ENCODE peak calls at places on chromosomes 13 and 19, in seven cellular contexts. One of them, this sample, is unnamed.

GRCh38 chr19:40744554-40745401 is 5.5 kb downstream of the ACTMAP start:
- DNase-seq in RWPE1: no peak
- DNase-seq in AG20443: no peak
- DNase-seq in AG04450: no peak
- DNase-seq in activated CD4-positive, alpha-beta T cell treated with anti-CD3 and anti-CD28 coated beads, Interleukin-2, amount 10 ng/mL, durations not matched to agents 7 days and 5 days: peak
- DNase-seq in head of caudate nucleus: no peak
- DNase-seq in GM04503: no peak
- DNase-seq in this sample: no peak

GRCh38 chr19:31838163-31838798 is 489.0 kb upstream of the TSHZ3 start:
- DNase-seq in RWPE1: no peak
- DNase-seq in AG20443: no peak
- DNase-seq in AG04450: no peak
- DNase-seq in activated CD4-positive, alpha-beta T cell treated with anti-CD3 and anti-CD28 coated beads, Interleukin-2, amount 10 ng/mL, durations not matched to agents 7 days and 5 days: no peak
- DNase-seq in head of caudate nucleus: peak
- DNase-seq in GM04503: no peak
- DNase-seq in this sample: no peak

GRCh38 chr13:40269086-40269485 is 397.4 kb downstream of the FOXO1 start:
- DNase-seq in RWPE1: no peak
- DNase-seq in AG20443: no peak
- DNase-seq in AG04450: no peak
- DNase-seq in activated CD4-positive, alpha-beta T cell treated with anti-CD3 and anti-CD28 coated beads, Interleukin-2, amount 10 ng/mL, durations not matched to agents 7 days and 5 days: no peak
- DNase-seq in head of caudate nucleus: no peak
- DNase-seq in GM04503: no peak
- DNase-seq in this sample: no peak

GRCh38 chr19:45130888-45131615 is 29.7 kb downstream of the NKPD1 start:
- DNase-seq in RWPE1: peak
- DNase-seq in AG20443: no peak
- DNase-seq in AG04450: no peak
- DNase-seq in activated CD4-positive, alpha-beta T cell treated with anti-CD3 and anti-CD28 coated beads, Interleukin-2, amount 10 ng/mL, durations not matched to agents 7 days and 5 days: no peak
- DNase-seq in head of caudate nucleus: peak
- DNase-seq in GM04503: no peak
- DNase-seq in this sample: no peak

GRCh38 chr13:112182251-112182650 is 115.3 kb downstream of the SOX1 start:
- DNase-seq in RWPE1: no peak
- DNase-seq in AG20443: no peak
- DNase-seq in AG04450: no peak
- DNase-seq in activated CD4-positive, alpha-beta T cell treated with anti-CD3 and anti-CD28 coated beads, Interleukin-2, amount 10 ng/mL, durations not matched to agents 7 days and 5 days: no peak
- DNase-seq in head of caudate nucleus: no peak
- DNase-seq in GM04503: no peak
- DNase-seq in this sample: no peak

GRCh38 chr13:91127995-91128394 is 219.5 kb upstream of the MIR17HG start:
- DNase-seq in RWPE1: no peak
- DNase-seq in AG20443: no peak
- DNase-seq in AG04450: no peak
- DNase-seq in activated CD4-positive, alpha-beta T cell treated with anti-CD3 and anti-CD28 coated beads, Interleukin-2, amount 10 ng/mL, durations not matched to agents 7 days and 5 days: no peak
- DNase-seq in head of caudate nucleus: no peak
- DNase-seq in GM04503: no peak
- DNase-seq in this sample: no peak

GRCh38 chr19:3651684-3652083 is 25.1 kb upstream of the CACTIN start:
- DNase-seq in RWPE1: no peak
- DNase-seq in AG20443: no peak
- DNase-seq in AG04450: no peak
- DNase-seq in activated CD4-positive, alpha-beta T cell treated with anti-CD3 and anti-CD28 coated beads, Interleukin-2, amount 10 ng/mL, durations not matched to agents 7 days and 5 days: no peak
- DNase-seq in head of caudate nucleus: no peak
- DNase-seq in GM04503: no peak
- DNase-seq in this sample: no peak

GRCh38 chr13:104773775-104774174 is 1707.6 kb upstream of the SLC10A2 start:
- DNase-seq in RWPE1: peak
- DNase-seq in AG20443: peak
- DNase-seq in AG04450: peak
- DNase-seq in activated CD4-positive, alpha-beta T cell treated with anti-CD3 and anti-CD28 coated beads, Interleukin-2, amount 10 ng/mL, durations not matched to agents 7 days and 5 days: no peak
- DNase-seq in head of caudate nucleus: no peak
- DNase-seq in GM04503: peak
- DNase-seq in this sample: no peak

GRCh38 chr19:11821474-11821873 is 7.4 kb downstream of the ZNF440 start:
- DNase-seq in RWPE1: no peak
- DNase-seq in AG20443: peak
- DNase-seq in AG04450: no peak
- DNase-seq in activated CD4-positive, alpha-beta T cell treated with anti-CD3 and anti-CD28 coated beads, Interleukin-2, amount 10 ng/mL, durations not matched to agents 7 days and 5 days: no peak
- DNase-seq in head of caudate nucleus: no peak
- DNase-seq in GM04503: no peak
- DNase-seq in this sample: no peak

GRCh38 chr19:49503582-49503962 is 7.3 kb downstream of the RPS11 start:
- DNase-seq in RWPE1: no peak
- DNase-seq in AG20443: no peak
- DNase-seq in AG04450: no peak
- DNase-seq in activated CD4-positive, alpha-beta T cell treated with anti-CD3 and anti-CD28 coated beads, Interleukin-2, amount 10 ng/mL, durations not matched to agents 7 days and 5 days: no peak
- DNase-seq in head of caudate nucleus: no peak
- DNase-seq in GM04503: no peak
- DNase-seq in this sample: no peak

GRCh38 chr19:1213391-1214286 is 8.1 kb downstream of the STK11 start:
- DNase-seq in RWPE1: peak
- DNase-seq in AG20443: peak
- DNase-seq in AG04450: no peak
- DNase-seq in activated CD4-positive, alpha-beta T cell treated with anti-CD3 and anti-CD28 coated beads, Interleukin-2, amount 10 ng/mL, durations not matched to agents 7 days and 5 days: peak
- DNase-seq in head of caudate nucleus: peak
- DNase-seq in GM04503: peak
- DNase-seq in this sample: no peak

GRCh38 chr13:21670006-21670882 is 629 bp upstream of the FGF9 start:
- DNase-seq in RWPE1: peak
- DNase-seq in AG20443: peak
- DNase-seq in AG04450: no peak
- DNase-seq in activated CD4-positive, alpha-beta T cell treated with anti-CD3 and anti-CD28 coated beads, Interleukin-2, amount 10 ng/mL, durations not matched to agents 7 days and 5 days: peak
- DNase-seq in head of caudate nucleus: peak
- DNase-seq in GM04503: no peak
- DNase-seq in this sample: no peak

GRCh38 chr13:89163081-89163480 is 1491.9 kb downstream of the SLITRK5 start:
- DNase-seq in RWPE1: no peak
- DNase-seq in AG20443: no peak
- DNase-seq in AG04450: no peak
- DNase-seq in activated CD4-positive, alpha-beta T cell treated with anti-CD3 and anti-CD28 coated beads, Interleukin-2, amount 10 ng/mL, durations not matched to agents 7 days and 5 days: no peak
- DNase-seq in head of caudate nucleus: no peak
- DNase-seq in GM04503: no peak
- DNase-seq in this sample: no peak

This sample was measured in AG09319.